ENCODE peak calls at places on chromosomes 1 and 21, in seven cellular contexts. R is IMR-90, T is H1, B is H9, Q is mesendoderm, Z is mesenchymal stem cell, Y is trophoblast cell. V is an unnamed sample.

GRCh38 chr1:171084091-171084490 is 6.6 kb upstream of the FMO3 start:
- DNase-seq in R (no peak), T (no peak), B (no peak), Q (no peak), Z (no peak), Y (no peak), V (no peak)

GRCh38 chr1:236425031-236425663 is 31.1 kb downstream of the EDARADD start:
- DNase-seq in R (no peak), T (no peak), B (peak), Q (no peak), Z (no peak), Y (no peak), V (no peak)

GRCh38 chr21:32371913-32372314 is 20.9 kb downstream of the URB1 start:
- DNase-seq in R (peak), T (no peak), B (no peak), Q (no peak), Z (peak), Y (peak), V (no peak)

GRCh38 chr1:236465959-236466303 is 57.9 kb upstream of the LGALS8 start:
- DNase-seq in R (no peak), T (no peak), B (no peak), Q (no peak), Z (no peak), Y (peak), V (no peak)

GRCh38 chr1:9822897-9823692 is 670 bp downstream of the CLSTN1 start:
- DNase-seq in R (peak), T (no peak), B (no peak), Q (peak), Z (peak), Y (peak), V (no peak)

GRCh38 chr1:212691561-212692071 is 8.0 kb downstream of the BATF3 start:
- DNase-seq in R (no peak), T (no peak), B (no peak), Q (no peak), Z (no peak), Y (no peak), V (no peak)

GRCh38 chr1:93061895-93062792 is 16.9 kb upstream of the MTF2 start:
- DNase-seq in R (peak), T (peak), B (peak), Q (peak), Z (peak), Y (peak), V (no peak)

GRCh38 chr1:119323216-119323982 is 45.2 kb upstream of the HAO2 start:
- DNase-seq in R (no peak), T (no peak), B (no peak), Q (no peak), Z (no peak), Y (no peak), V (no peak)

GRCh38 chr1:181135815-181136737 is 47.6 kb downstream of the IER5 start:
- DNase-seq in R (peak), T (no peak), B (no peak), Q (no peak), Z (peak), Y (peak), V (no peak)

GRCh38 chr1:114549137-114549536 is 32.3 kb downstream of the BCAS2 start:
- DNase-seq in R (no peak), T (no peak), B (no peak), Q (no peak), Z (no peak), Y (no peak), V (no peak)

GRCh38 chr1:29383972-29384371 is 147.7 kb downstream of the PTPRU start:
- DNase-seq in R (peak), T (no peak), B (no peak), Q (peak), Z (no peak), Y (no peak), V (no peak)

GRCh38 chr1:183600136-183600535 is 9.9 kb upstream of the NCF2 start:
- DNase-seq in R (peak), T (no peak), B (no peak), Q (no peak), Z (peak), Y (no peak), V (no peak)

GRCh38 chr1:171110485-171111340 is 20.0 kb downstream of the FMO3 start:
- DNase-seq in R (peak), T (no peak), B (no peak), Q (no peak), Z (no peak), Y (no peak), V (no peak)

GRCh38 chr1:202283991-202284390 is 57.7 kb downstream of the UBE2T start:
- DNase-seq in R (peak), T (no peak), B (no peak), Q (peak), Z (peak), Y (peak), V (no peak)

GRCh38 chr1:54888080-54888733 is 1.2 kb upstream of the DHCR24 start:
- DNase-seq in R (no peak), T (no peak), B (peak), Q (peak), Z (no peak), Y (no peak), V (no peak)

DNA sequence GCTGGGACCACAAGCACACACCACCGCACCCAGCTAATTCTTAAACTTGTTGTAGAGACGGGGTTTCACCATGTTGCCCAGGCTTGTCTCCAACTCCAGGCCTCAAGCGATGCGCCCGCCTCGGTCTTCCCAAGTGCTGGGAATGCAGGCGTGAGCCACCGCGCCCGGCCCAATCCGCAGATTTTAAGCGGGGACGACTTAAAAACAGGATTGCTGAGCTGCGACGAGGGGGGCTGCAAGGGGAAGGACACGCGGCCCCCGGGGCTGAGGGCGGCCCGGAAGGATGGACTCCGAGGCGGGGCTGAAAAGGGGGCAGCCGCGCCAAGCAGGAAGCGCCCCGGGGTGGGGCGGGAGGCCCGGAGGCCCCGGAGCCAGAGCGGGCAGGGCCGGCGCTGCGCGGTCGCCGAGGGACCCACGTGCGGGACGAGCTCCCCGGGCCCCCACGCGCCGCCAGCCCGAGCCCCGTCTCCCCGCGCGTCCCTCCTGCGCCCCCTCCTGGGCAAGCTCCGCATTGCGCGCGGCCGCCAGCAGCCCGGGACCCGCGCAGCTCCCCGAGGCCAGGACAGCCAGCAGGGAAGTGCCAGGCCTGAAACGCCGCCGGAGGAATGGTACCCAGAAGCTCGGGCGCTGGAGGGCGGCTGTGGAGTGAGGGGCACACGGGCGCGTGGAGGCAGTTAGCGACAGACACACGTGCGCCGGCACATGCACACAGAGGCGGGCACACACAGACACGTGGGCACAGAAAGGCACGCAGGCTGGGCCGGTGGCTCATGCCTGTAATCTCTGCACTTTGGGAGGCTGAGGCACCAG is 5.5 kb upstream of the PRKCZ start:
- DNase-seq in R (peak), T (peak), B (peak), Q (peak), Z (peak), Y (peak), V (peak)
- H2BK120ac ChIP-seq in R (no peak), T (no peak), B (no peak), Q (no peak), Z (no peak), Y (no peak), V (peak)

GRCh38 chr1:1164361-1164700 is 9.3 kb upstream of the TTLL10 start:
- DNase-seq in R (no peak), T (no peak), B (no peak), Q (no peak), Z (no peak), Y (no peak), V (no peak)
- H3K27ac ChIP-seq in R (no peak), T (peak), B (no peak), Q (no peak), Z (peak), Y (no peak), V (no peak)

GRCh38 chr1:206890125-206890637 is 7.1 kb upstream of the IL24 start:
- DNase-seq in R (peak), T (peak), B (no peak), Q (peak), Z (no peak), Y (no peak), V (no peak)
- H2BK120ac ChIP-seq in R (peak), T (no peak), B (no peak), Q (no peak), Z (peak), Y (no peak), V (no peak)

GRCh38 chr1:94255476-94255875 is 18.1 kb upstream of the ARHGAP29 start:
- DNase-seq in R (peak), T (no peak), B (no peak), Q (no peak), Z (no peak), Y (no peak), V (no peak)

GRCh38 chr1:94258873-94259331 is 21.5 kb upstream of the ARHGAP29 start:
- DNase-seq in R (peak), T (no peak), B (no peak), Q (no peak), Z (peak), Y (peak), V (no peak)

GRCh38 chr1:94260635-94261387 is 23.4 kb upstream of the ARHGAP29 start:
- DNase-seq in R (no peak), T (no peak), B (no peak), Q (no peak), Z (no peak), Y (no peak), V (no peak)

GRCh38 chr1:94257451-94257850 is 20.1 kb upstream of the ARHGAP29 start:
- DNase-seq in R (no peak), T (no peak), B (no peak), Q (no peak), Z (no peak), Y (no peak), V (no peak)

DNA sequence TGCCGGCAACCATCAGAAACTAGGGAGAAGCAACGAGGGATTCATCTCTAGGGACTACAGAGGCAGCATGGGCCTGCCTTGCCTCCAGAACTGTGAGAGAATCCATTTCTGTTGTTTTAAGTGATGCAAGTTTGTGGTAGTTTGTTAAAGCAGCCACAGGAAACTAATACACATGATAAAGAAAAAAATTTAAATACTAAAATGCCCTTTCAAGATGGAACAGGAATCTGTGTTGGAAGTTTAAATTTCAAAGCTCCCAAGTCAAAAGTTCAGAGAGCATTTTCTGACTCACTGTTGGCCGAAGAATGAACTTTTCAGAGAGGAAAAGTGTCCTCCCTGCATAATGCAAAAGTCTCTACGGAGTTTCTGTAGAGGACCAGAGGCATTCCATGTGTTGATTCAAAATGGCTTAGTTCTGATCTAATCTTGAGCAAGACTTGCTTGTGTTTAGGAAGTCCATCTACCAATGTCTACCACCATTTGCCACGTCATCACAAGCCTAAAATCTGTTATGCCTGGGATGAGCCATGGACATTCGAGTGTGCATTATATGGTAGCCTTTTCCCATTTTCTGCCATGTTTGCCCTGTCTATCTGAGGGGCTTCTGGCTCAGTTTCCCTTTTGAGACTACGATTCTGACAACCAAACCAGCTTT is 22.4 kb upstream of the ARHGAP29 start:
- DNase-seq in R (peak), T (no peak), B (peak), Q (no peak), Z (no peak), Y (peak), V (no peak)
- H3K27ac ChIP-seq in R (no peak), T (no peak), B (no peak), Q (no peak), Z (no peak), Y (no peak), V (no peak)

DNA sequence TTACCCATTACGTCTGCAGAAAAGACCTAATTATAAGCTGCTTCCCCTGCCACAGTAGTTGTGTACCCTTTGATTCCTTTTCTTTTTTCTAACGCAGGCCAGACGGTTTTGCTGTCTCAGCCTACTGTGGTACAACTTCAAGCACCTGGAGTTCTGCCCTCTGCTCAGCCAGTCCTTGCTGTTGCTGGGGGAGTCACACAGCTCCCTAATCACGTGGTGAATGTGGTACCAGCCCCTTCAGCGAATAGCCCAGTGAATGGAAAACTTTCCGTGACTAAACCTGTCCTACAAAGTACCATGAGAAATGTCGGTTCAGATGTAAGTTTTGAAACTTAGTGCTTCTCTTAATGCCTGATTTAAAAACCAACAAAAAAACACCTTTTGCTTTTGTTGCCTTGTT is 35.8 kb downstream of the ATF6 start:
- DNase-seq in R (no peak), T (no peak), B (peak), Q (peak), Z (no peak), Y (no peak), V (no peak)
- H2BK120ac ChIP-seq in R (no peak), T (no peak), B (no peak), Q (no peak), Z (no peak), Y (no peak), V (no peak)

GRCh38 chr1:15682886-15683410 is 1.2 kb upstream of the PLEKHM2 start:
- DNase-seq in R (no peak), T (no peak), B (no peak), Q (no peak), Z (no peak), Y (no peak), V (no peak)

GRCh38 chr1:15680614-15681345 is 3.3 kb upstream of the PLEKHM2 start:
- DNase-seq in R (peak), T (no peak), B (no peak), Q (peak), Z (peak), Y (peak), V (no peak)

GRCh38 chr1:15678578-15678977 is 5.5 kb upstream of the PLEKHM2 start:
- DNase-seq in R (peak), T (no peak), B (peak), Q (peak), Z (peak), Y (peak), V (no peak)

GRCh38 chr1:15681346-15682290 is 2.5 kb upstream of the PLEKHM2 start:
- DNase-seq in R (no peak), T (no peak), B (no peak), Q (no peak), Z (no peak), Y (peak), V (no peak)

GRCh38 chr1:15680131-15680530 is 4.0 kb upstream of the PLEKHM2 start:
- DNase-seq in R (peak), T (no peak), B (no peak), Q (no peak), Z (peak), Y (peak), V (no peak)
- H3K27ac ChIP-seq in R (peak), T (no peak), B (no peak), Q (no peak), Z (no peak), Y (no peak), V (no peak)

GRCh38 chr1:207519505-207520399 is 23.8 kb downstream of the CR1 start:
- DNase-seq in R (no peak), T (no peak), B (no peak), Q (no peak), Z (no peak), Y (peak), V (no peak)
- H2BK120ac ChIP-seq in R (no peak), T (no peak), B (no peak), Q (no peak), Z (no peak), Y (no peak), V (no peak)

DNA sequence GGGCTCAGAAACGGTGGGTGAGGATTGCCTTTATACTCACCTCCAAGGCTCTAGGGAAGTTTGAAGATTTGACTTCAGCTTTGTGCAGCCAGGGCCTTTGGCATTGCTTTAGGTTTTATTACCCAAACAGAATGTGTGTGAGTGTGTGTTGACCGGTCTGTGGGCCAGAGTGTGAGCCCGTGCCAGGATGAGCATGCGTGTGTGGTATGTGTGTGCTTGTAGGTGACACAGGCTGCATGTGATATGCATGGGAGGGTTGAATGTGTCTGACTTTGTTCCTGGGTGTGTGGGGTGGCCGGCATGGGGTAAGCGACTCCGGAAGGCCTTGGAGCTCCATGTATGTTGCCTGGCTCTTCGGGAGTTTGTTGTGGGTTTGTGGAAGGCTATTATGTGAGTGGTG is 160.5 kb downstream of the FOXD2 start:
- DNase-seq in R (no peak), T (no peak), B (peak), Q (no peak), Z (no peak), Y (no peak), V (no peak)
- H3K27ac ChIP-seq in R (no peak), T (no peak), B (no peak), Q (no peak), Z (no peak), Y (no peak), V (no peak)